ENCODE peak calls at places on chromosomes 12 and 14, in ten cellular contexts. One of them, this sample, is unnamed.

GRCh38 chr12:49296034-49296835 is 1.3 kb downstream of the PRPH start:
- DNase-seq in stomach: peak; percentile 57
- DNase-seq in suprapubic skin: peak; percentile 61
- DNase-seq in H1: no peak
- DNase-seq in HepG2: peak; percentile 27
- DNase-seq in upper lobe of left lung: peak; percentile 91
- DNase-seq in transverse colon: peak; percentile 66
- DNase-seq in sigmoid colon: peak; percentile 57
- DNase-seq in ovary: no peak
- DNase-seq in K562: peak; percentile 87
- DNase-seq in this sample: no peak

GRCh38 chr14:99968156-99968920 is 96.9 kb upstream of the EVL start:
- DNase-seq in stomach: no peak
- DNase-seq in suprapubic skin: no peak
- DNase-seq in H1: no peak
- DNase-seq in HepG2: no peak
- DNase-seq in upper lobe of left lung: no peak
- DNase-seq in transverse colon: no peak
- DNase-seq in sigmoid colon: no peak
- DNase-seq in ovary: no peak
- DNase-seq in K562: no peak
- DNase-seq in this sample: no peak

GRCh38 chr14:56351861-56352260 is 227.7 kb upstream of the TMEM260 start:
- DNase-seq in stomach: no peak
- DNase-seq in suprapubic skin: no peak
- DNase-seq in H1: no peak
- DNase-seq in HepG2: no peak
- DNase-seq in upper lobe of left lung: no peak
- DNase-seq in transverse colon: no peak
- DNase-seq in sigmoid colon: no peak
- DNase-seq in ovary: no peak
- DNase-seq in K562: no peak
- DNase-seq in this sample: no peak

GRCh38 chr14:38431156-38431555 is 175.3 kb upstream of the CLEC14A start:
- DNase-seq in stomach: no peak
- DNase-seq in suprapubic skin: no peak
- DNase-seq in H1: no peak
- DNase-seq in HepG2: no peak
- DNase-seq in upper lobe of left lung: no peak
- DNase-seq in transverse colon: no peak
- DNase-seq in sigmoid colon: no peak
- DNase-seq in ovary: no peak
- DNase-seq in K562: no peak
- DNase-seq in this sample: no peak

GRCh38 chr12:180445-180844 is 33.5 kb downstream of the SLC6A12 start:
- DNase-seq in stomach: peak; percentile 34
- DNase-seq in suprapubic skin: no peak
- DNase-seq in H1: no peak
- DNase-seq in HepG2: no peak
- DNase-seq in upper lobe of left lung: no peak
- DNase-seq in transverse colon: peak; percentile 44
- DNase-seq in sigmoid colon: no peak
- DNase-seq in ovary: no peak
- DNase-seq in K562: peak; percentile 41
- DNase-seq in this sample: peak; percentile 34

GRCh38 chr14:26415618-26416123 is 182.2 kb downstream of the NOVA1 start:
- DNase-seq in stomach: peak; percentile 33
- DNase-seq in suprapubic skin: peak; percentile 82
- DNase-seq in H1: no peak
- DNase-seq in HepG2: no peak
- DNase-seq in upper lobe of left lung: no peak
- DNase-seq in transverse colon: peak; percentile 64
- DNase-seq in sigmoid colon: peak; percentile 94
- DNase-seq in ovary: peak; percentile 67
- DNase-seq in K562: no peak
- DNase-seq in this sample: peak; percentile 88

GRCh38 chr14:81464253-81465001 is 64.3 kb upstream of the STON2 start:
- DNase-seq in stomach: no peak
- DNase-seq in suprapubic skin: no peak
- DNase-seq in H1: peak; percentile 9
- DNase-seq in HepG2: peak; percentile 53
- DNase-seq in upper lobe of left lung: no peak
- DNase-seq in transverse colon: peak; percentile 54
- DNase-seq in sigmoid colon: no peak
- DNase-seq in ovary: peak; percentile 62
- DNase-seq in K562: peak; percentile 51
- DNase-seq in this sample: peak; percentile 94

GRCh38 chr12:130587966-130588365 is 128.1 kb downstream of the RIMBP2 start:
- DNase-seq in stomach: no peak
- DNase-seq in suprapubic skin: no peak
- DNase-seq in H1: no peak
- DNase-seq in HepG2: no peak
- DNase-seq in upper lobe of left lung: no peak
- DNase-seq in transverse colon: no peak
- DNase-seq in sigmoid colon: no peak
- DNase-seq in ovary: no peak
- DNase-seq in K562: no peak
- DNase-seq in this sample: no peak

GRCh38 chr12:132942611-132943010 is 13.5 kb downstream of the ZNF605 start:
- DNase-seq in stomach: no peak
- DNase-seq in suprapubic skin: no peak
- DNase-seq in H1: no peak
- DNase-seq in HepG2: no peak
- DNase-seq in upper lobe of left lung: no peak
- DNase-seq in transverse colon: no peak
- DNase-seq in sigmoid colon: no peak
- DNase-seq in ovary: no peak
- DNase-seq in K562: no peak
- DNase-seq in this sample: no peak
- H3K36me3 ChIP-seq in stomach: peaks cover 54% of the 10 kb centered on the region
- H3K36me3 ChIP-seq in suprapubic skin: peaks cover 72% of the 10 kb centered on the region
- H3K36me3 ChIP-seq in H1: peaks cover 11% of the 10 kb centered on the region
- H3K36me3 ChIP-seq in HepG2: peaks cover 14% of the 10 kb centered on the region
- H3K36me3 ChIP-seq in upper lobe of left lung: peaks cover 60% of the 10 kb centered on the region
- H3K36me3 ChIP-seq in transverse colon: peaks cover 6% of the 10 kb centered on the region
- H3K36me3 ChIP-seq in sigmoid colon: peaks cover 43% of the 10 kb centered on the region
- H3K36me3 ChIP-seq in ovary: peaks cover 5% of the 10 kb centered on the region
- H3K36me3 ChIP-seq in K562: no peaks in the 10 kb centered on the region
- H3K36me3 ChIP-seq in this sample: peaks cover 45% of the 10 kb centered on the region

DNA sequence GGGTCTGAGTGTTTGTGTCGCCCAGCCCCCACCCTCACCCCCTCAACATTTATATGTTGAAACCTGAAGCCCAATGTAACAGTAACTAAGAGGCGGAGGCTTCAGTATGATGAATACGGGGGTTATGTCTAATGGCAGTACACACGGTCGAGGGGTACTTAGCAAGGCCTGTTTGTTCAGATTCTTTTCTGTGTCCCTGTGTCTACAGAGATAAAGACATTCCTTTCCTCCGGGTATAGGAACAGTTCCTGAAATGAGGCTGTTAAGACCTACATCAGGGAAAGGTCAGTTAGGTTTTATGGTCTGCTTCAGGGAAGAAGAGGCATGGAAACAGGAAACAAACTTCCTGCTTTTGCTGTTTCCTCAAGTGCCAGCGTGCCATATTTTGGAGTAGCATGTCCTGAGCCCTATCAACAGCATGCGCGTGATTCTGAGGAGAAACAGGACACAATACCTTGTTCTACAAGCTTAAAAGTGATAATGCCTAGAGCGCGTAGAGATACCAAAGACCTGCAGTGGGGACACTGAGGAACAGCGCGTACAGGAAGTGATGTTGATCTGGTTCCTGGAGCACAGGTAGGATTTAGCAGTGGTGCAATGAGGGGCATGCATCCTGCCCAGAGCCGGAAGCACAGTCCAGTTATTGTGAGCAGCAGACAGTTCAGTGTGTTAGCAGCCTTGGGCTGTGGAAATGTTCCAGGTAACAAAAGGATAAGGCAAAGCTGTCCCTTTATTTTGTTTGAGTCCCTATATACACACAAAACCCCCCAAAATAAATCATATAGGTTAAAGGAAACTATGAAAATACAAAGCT is 47.2 kb downstream of the FGD4 start:
- DNase-seq in stomach: no peak
- DNase-seq in suprapubic skin: no peak
- DNase-seq in H1: no peak
- DNase-seq in HepG2: peak; percentile 43
- DNase-seq in upper lobe of left lung: no peak
- DNase-seq in transverse colon: no peak
- DNase-seq in sigmoid colon: no peak
- DNase-seq in ovary: no peak
- DNase-seq in K562: no peak
- DNase-seq in this sample: no peak
- TF ChIP-seq POLR2A in stomach: no peak
- TF ChIP-seq POLR2A in suprapubic skin: no peak
- TF ChIP-seq POLR2A in H1: no peak
- TF ChIP-seq POLR2A in HepG2: no peak
- TF ChIP-seq POLR2A in upper lobe of left lung: no peak
- TF ChIP-seq POLR2A in transverse colon: no peak
- TF ChIP-seq POLR2A in sigmoid colon: no peak
- TF ChIP-seq POLR2A in ovary: no peak
- TF ChIP-seq POLR2A in K562: no peak
- TF ChIP-seq POLR2A in this sample: no peak

GRCh38 chr12:4564819-4565218 is 2.8 kb downstream of the DYRK4 start:
- DNase-seq in stomach: no peak
- DNase-seq in suprapubic skin: no peak
- DNase-seq in H1: no peak
- DNase-seq in HepG2: no peak
- DNase-seq in upper lobe of left lung: no peak
- DNase-seq in transverse colon: no peak
- DNase-seq in sigmoid colon: no peak
- DNase-seq in ovary: no peak
- DNase-seq in K562: no peak
- DNase-seq in this sample: no peak

GRCh38 chr12:4563336-4563735 is 1.3 kb downstream of the DYRK4 start:
- DNase-seq in stomach: no peak
- DNase-seq in suprapubic skin: no peak
- DNase-seq in H1: no peak
- DNase-seq in HepG2: no peak
- DNase-seq in upper lobe of left lung: no peak
- DNase-seq in transverse colon: no peak
- DNase-seq in sigmoid colon: no peak
- DNase-seq in ovary: no peak
- DNase-seq in K562: no peak
- DNase-seq in this sample: no peak

GRCh38 chr12:4562034-4562657 is at the start of gene DYRK4:
- DNase-seq in stomach: peak; percentile 81
- DNase-seq in suprapubic skin: peak; percentile 74
- DNase-seq in H1: peak; percentile 72
- DNase-seq in HepG2: peak; percentile 72
- DNase-seq in upper lobe of left lung: peak; percentile 89
- DNase-seq in transverse colon: peak; percentile 92
- DNase-seq in sigmoid colon: peak; percentile 80
- DNase-seq in ovary: peak; percentile 77
- DNase-seq in K562: peak; percentile 85
- DNase-seq in this sample: peak; percentile 62

GRCh38 chr12:4566474-4566873 is 4.5 kb downstream of the DYRK4 start:
- DNase-seq in stomach: no peak
- DNase-seq in suprapubic skin: no peak
- DNase-seq in H1: no peak
- DNase-seq in HepG2: no peak
- DNase-seq in upper lobe of left lung: no peak
- DNase-seq in transverse colon: no peak
- DNase-seq in sigmoid colon: no peak
- DNase-seq in ovary: no peak
- DNase-seq in K562: no peak
- DNase-seq in this sample: no peak

DNA sequence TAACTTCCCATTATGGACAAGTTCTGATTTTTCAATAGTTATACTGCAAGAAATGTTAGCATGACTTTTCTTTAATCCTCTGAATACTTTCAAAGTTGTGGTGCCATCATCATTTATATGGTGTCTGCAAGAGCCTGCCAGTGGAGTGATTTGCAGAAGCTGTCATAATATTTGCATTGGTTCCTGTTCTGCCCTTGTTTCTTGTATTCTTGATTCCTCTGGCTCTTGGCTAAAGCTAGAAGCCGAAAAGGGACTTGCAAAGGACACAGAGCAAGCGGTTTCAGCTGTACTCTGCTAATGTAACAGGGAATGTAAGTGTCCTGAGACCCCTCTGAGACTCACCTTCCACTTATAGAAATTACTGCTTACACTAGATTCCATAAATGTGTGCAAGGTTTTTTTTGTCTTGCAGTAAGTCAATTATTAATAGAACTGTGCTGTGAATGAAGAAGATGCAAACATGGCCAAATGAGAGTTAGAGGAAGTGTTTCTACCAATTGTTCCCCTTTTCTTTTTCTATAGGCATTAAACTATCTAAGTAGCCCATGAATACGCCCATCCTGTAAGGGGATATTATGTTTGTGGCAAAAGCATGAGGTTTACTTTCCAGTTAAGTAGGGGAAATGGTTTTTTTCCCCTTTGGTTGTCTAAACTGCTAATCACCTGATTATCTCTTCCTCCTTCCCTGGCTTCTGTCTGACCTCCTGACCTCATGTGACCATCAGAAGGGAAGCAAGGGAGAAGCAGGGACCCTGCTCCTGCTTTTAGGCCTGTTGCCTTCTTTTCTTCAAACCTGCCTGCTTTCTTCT is 5.3 kb downstream of the DYRK4 start:
- DNase-seq in stomach: no peak
- DNase-seq in suprapubic skin: no peak
- DNase-seq in H1: no peak
- DNase-seq in HepG2: no peak
- DNase-seq in upper lobe of left lung: no peak
- DNase-seq in transverse colon: no peak
- DNase-seq in sigmoid colon: no peak
- DNase-seq in ovary: no peak
- DNase-seq in K562: no peak
- DNase-seq in this sample: no peak
- TF ChIP-seq EP300 in stomach: no peak
- TF ChIP-seq EP300 in suprapubic skin: no peak
- TF ChIP-seq EP300 in H1: no peak
- TF ChIP-seq EP300 in HepG2: no peak
- TF ChIP-seq EP300 in upper lobe of left lung: no peak
- TF ChIP-seq EP300 in transverse colon: no peak
- TF ChIP-seq EP300 in sigmoid colon: no peak
- TF ChIP-seq EP300 in ovary: no peak
- TF ChIP-seq EP300 in K562: no peak
- TF ChIP-seq EP300 in this sample: peak; percentile 34

DNA sequence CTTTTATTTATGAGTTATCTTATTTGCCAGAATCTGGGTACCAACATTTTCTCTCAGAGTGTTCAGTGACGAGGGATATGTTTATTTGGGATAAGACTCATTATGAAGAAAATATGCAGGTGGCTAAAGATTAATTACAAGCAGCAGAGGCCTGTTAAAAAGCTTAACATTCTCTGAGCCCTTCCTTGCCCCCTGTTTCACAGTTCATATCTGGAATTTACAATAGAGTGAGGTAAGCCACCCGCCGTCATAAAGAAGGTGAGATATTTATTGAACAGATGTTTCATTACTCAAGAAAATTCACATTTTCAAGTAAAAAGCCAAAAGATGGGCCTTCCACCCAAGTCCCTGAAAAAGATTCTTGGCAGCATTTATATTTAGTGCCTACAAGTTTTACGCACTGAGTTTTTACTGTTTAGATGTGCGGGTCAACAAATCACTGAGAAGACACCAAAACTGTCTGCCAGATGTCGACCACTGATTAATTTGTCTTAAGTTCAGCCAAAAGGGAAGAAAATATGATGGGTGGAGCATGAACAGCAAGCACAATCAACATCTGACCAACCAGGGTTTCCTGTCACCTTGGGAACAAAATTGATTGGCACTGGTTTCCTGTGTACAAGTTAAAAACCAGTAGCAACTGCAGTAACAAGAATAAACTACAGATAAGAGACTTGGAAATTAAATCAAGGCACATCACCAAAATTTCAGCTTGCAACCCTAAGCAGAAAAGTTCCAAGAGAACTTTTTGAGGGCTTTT is 85.5 kb upstream of the PTPRB start:
- DNase-seq in stomach: no peak
- DNase-seq in suprapubic skin: no peak
- DNase-seq in H1: no peak
- DNase-seq in HepG2: no peak
- DNase-seq in upper lobe of left lung: no peak
- DNase-seq in transverse colon: no peak
- DNase-seq in sigmoid colon: no peak
- DNase-seq in ovary: no peak
- DNase-seq in K562: no peak
- DNase-seq in this sample: no peak
- H3K36me3 ChIP-seq in stomach: no peaks in the 10 kb centered on the region
- H3K36me3 ChIP-seq in suprapubic skin: no peaks in the 10 kb centered on the region
- H3K36me3 ChIP-seq in H1: no peaks in the 10 kb centered on the region
- H3K36me3 ChIP-seq in HepG2: no peaks in the 10 kb centered on the region
- H3K36me3 ChIP-seq in upper lobe of left lung: no peaks in the 10 kb centered on the region
- H3K36me3 ChIP-seq in transverse colon: no peaks in the 10 kb centered on the region
- H3K36me3 ChIP-seq in sigmoid colon: no peaks in the 10 kb centered on the region
- H3K36me3 ChIP-seq in ovary: no peaks in the 10 kb centered on the region
- H3K36me3 ChIP-seq in K562: no peaks in the 10 kb centered on the region
- H3K36me3 ChIP-seq in this sample: no peaks in the 10 kb centered on the region